ENCODE peak calls at places on chromosomes 3 and 15, in five cellular contexts. L is activated naive CD4-positive, alpha-beta T cell; V is naive thymus-derived CD8-positive, alpha-beta T cell; K is EL; A is H1. M is an unnamed sample.

GRCh38 chr3:167740961-167741587 is 5.6 kb downstream of the SERPINI1 start:
- DNase-seq in L (peak; percentile 5), V (peak; percentile 41), K (peak; percentile 30), A (no peak), M (peak; percentile 2)

GRCh38 chr3:28668377-28668721 is 319.7 kb upstream of the AZI2 start:
- DNase-seq in L (no peak), V (no peak), K (no peak), A (no peak), M (no peak)

GRCh38 chr3:170730071-170730812 is 139.8 kb downstream of the RPL22L1 start:
- DNase-seq in L (no peak), V (no peak), K (no peak), A (no peak), M (no peak)

GRCh38 chr15:70698991-70699390 is 64.4 kb downstream of the UACA start:
- DNase-seq in L (no peak), V (no peak), K (no peak), A (no peak), M (no peak)

GRCh38 chr15:75620043-75620775 is 5.3 kb downstream of the SNUPN start:
- DNase-seq in L (no peak), V (no peak), K (peak; percentile 61), A (no peak), M (no peak)

GRCh38 chr3:25855281-25855680 is 65.4 kb downstream of the OXSM start:
- DNase-seq in L (no peak), V (no peak), K (peak; percentile 27), A (no peak), M (no peak)

GRCh38 chr3:52041118-52041847 is 15.1 kb downstream of the DUSP7 start:
- DNase-seq in L (no peak), V (no peak), K (peak; percentile 30), A (no peak), M (no peak)

GRCh38 chr15:67148196-67148701 is 82.8 kb downstream of the SMAD3 start:
- DNase-seq in L (no peak), V (no peak), K (peak; percentile 89), A (no peak), M (no peak)

GRCh38 chr3:46566040-46566631 is at the start of gene LRRC2:
- DNase-seq in L (no peak), V (peak; percentile 21), K (peak; percentile 67), A (no peak), M (no peak)

GRCh38 chr3:135531996-135532395 is 433.5 kb upstream of the PPP2R3A start:
- DNase-seq in L (no peak), V (no peak), K (no peak), A (no peak), M (no peak)

GRCh38 chr3:38507120-38507519 is 11.0 kb downstream of the EXOG start:
- DNase-seq in L (no peak), V (no peak), K (no peak), A (no peak), M (no peak)

GRCh38 chr15:62059108-62059817 is 984 bp downstream of the VPS13C start:
- DNase-seq in L (no peak), V (no peak), K (peak; percentile 19), A (no peak), M (no peak)

GRCh38 chr3:10224794-10225660 is 23.2 kb upstream of the TATDN2 start:
- DNase-seq in L (peak; percentile 17), V (peak; percentile 63), K (peak; percentile 78), A (peak; percentile 72), M (peak; percentile 52)

GRCh38 chr15:45099549-45100165 is 14.3 kb downstream of the DUOX2 start:
- DNase-seq in L (no peak), V (no peak), K (no peak), A (no peak), M (no peak)

GRCh38 chr15:88604381-88604951 is 16.7 kb upstream of the AEN start:
- DNase-seq in L (no peak), V (no peak), K (no peak), A (no peak), M (no peak)

GRCh38 chr3:8443829-8444791 is 57.5 kb upstream of the LMCD1 start:
- DNase-seq in L (no peak), V (no peak), K (peak; percentile 98), A (peak; percentile 55), M (no peak)

GRCh38 chr15:73782339-73782979 is 29.3 kb upstream of the INSYN1 start:
- DNase-seq in L (no peak), V (no peak), K (no peak), A (no peak), M (no peak)

GRCh38 chr3:192481638-192482037 is 245.7 kb downstream of the FGF12 start:
- DNase-seq in L (no peak), V (no peak), K (peak; percentile 68), A (no peak), M (no peak)

GRCh38 chr3:183507551-183507950 is 48.0 kb downstream of the KLHL6 start:
- DNase-seq in L (no peak), V (no peak), K (no peak), A (no peak), M (no peak)

GRCh38 chr3:8505621-8506020 is 4.0 kb downstream of the LMCD1 start:
- DNase-seq in L (no peak), V (no peak), K (no peak), A (no peak), M (no peak)

GRCh38 chr15:60935130-60935529 is 294.0 kb downstream of the RORA start:
- DNase-seq in L (no peak), V (no peak), K (no peak), A (no peak), M (no peak)

GRCh38 chr3:49453621-49454315 is 16.3 kb upstream of the DAG1 start:
- DNase-seq in L (no peak), V (no peak), K (no peak), A (no peak), M (no peak)

GRCh38 chr15:77022646-77023575 is 28.0 kb downstream of the PSTPIP1 start:
- DNase-seq in L (no peak), V (no peak), K (no peak), A (no peak), M (no peak)

GRCh38 chr3:50370594-50370993 is 11.3 kb upstream of the TMEM115 start:
- DNase-seq in L (no peak), V (no peak), K (no peak), A (no peak), M (no peak)

GRCh38 chr3:126926684-126927404 is 56.1 kb upstream of the PLXNA1 start:
- DNase-seq in L (no peak), V (no peak), K (peak; percentile 83), A (no peak), M (no peak)

GRCh38 chr3:73727117-73727802 is 102.5 kb upstream of the PDZRN3 start:
- DNase-seq in L (no peak), V (no peak), K (peak; percentile 80), A (peak; percentile 49), M (no peak)

GRCh38 chr3:72907851-72908620 is 20.2 kb downstream of the GXYLT2 start:
- DNase-seq in L (no peak), V (no peak), K (peak; percentile 59), A (no peak), M (no peak)

GRCh38 chr15:62739082-62739481 is 303.5 kb upstream of the TPM1 start:
- DNase-seq in L (no peak), V (no peak), K (peak; percentile 88), A (no peak), M (no peak)

GRCh38 chr15:79084308-79084968 is 6.1 kb downstream of the RASGRF1 start:
- DNase-seq in L (no peak), V (no peak), K (no peak), A (no peak), M (no peak)

GRCh38 chr3:138935864-138936762 is 10.8 kb downstream of the FOXL2 start:
- DNase-seq in L (peak; percentile 49), V (peak; percentile 67), K (peak; percentile 61), A (peak; percentile 99), M (peak; percentile 71)

GRCh38 chr3:58693929-58694850 is 27.6 kb upstream of the FAM3D start:
- DNase-seq in L (no peak), V (no peak), K (no peak), A (no peak), M (no peak)